ENCODE peak calls at places on chromosomes 6 and 20, in six cellular contexts. One of them, this sample, is unnamed.

GRCh38 chr20:43844778-43845614 is 69.7 kb upstream of the TOX2 start:
- DNase-seq in stimulated activated CD8-positive, alpha-beta memory T cell treated with anti-CD3 and anti-CD28 coated beads, Interleukin-7, amount 100 ng/mL, for 4 hours: no peak
- DNase-seq in Jurkat, Clone E6-1: no peak
- DNase-seq in HTR-8/SVneo: peak; percentile 80
- DNase-seq in nephron progenitor cell: no peak
- DNase-seq in AG04450: peak; percentile 63
- DNase-seq in this sample: peak; percentile 61

GRCh38 chr6:2503816-2504494 is 246.8 kb downstream of the MYLK4 start:
- DNase-seq in stimulated activated CD8-positive, alpha-beta memory T cell treated with anti-CD3 and anti-CD28 coated beads, Interleukin-7, amount 100 ng/mL, for 4 hours: no peak
- DNase-seq in Jurkat, Clone E6-1: no peak
- DNase-seq in HTR-8/SVneo: peak; percentile 44
- DNase-seq in nephron progenitor cell: no peak
- DNase-seq in AG04450: no peak
- DNase-seq in this sample: no peak

GRCh38 chr20:5268449-5268848 is 48.3 kb downstream of the PROKR2 start:
- DNase-seq in stimulated activated CD8-positive, alpha-beta memory T cell treated with anti-CD3 and anti-CD28 coated beads, Interleukin-7, amount 100 ng/mL, for 4 hours: no peak
- DNase-seq in Jurkat, Clone E6-1: no peak
- DNase-seq in HTR-8/SVneo: no peak
- DNase-seq in nephron progenitor cell: no peak
- DNase-seq in AG04450: no peak
- DNase-seq in this sample: no peak

GRCh38 chr6:107624541-107624940 is 134.6 kb downstream of the SOBP start:
- DNase-seq in stimulated activated CD8-positive, alpha-beta memory T cell treated with anti-CD3 and anti-CD28 coated beads, Interleukin-7, amount 100 ng/mL, for 4 hours: no peak
- DNase-seq in Jurkat, Clone E6-1: no peak
- DNase-seq in HTR-8/SVneo: peak; percentile 9
- DNase-seq in nephron progenitor cell: no peak
- DNase-seq in AG04450: no peak
- DNase-seq in this sample: no peak

GRCh38 chr20:25292176-25292891 is 44.4 kb downstream of the PYGB start:
- DNase-seq in stimulated activated CD8-positive, alpha-beta memory T cell treated with anti-CD3 and anti-CD28 coated beads, Interleukin-7, amount 100 ng/mL, for 4 hours: no peak
- DNase-seq in Jurkat, Clone E6-1: no peak
- DNase-seq in HTR-8/SVneo: no peak
- DNase-seq in nephron progenitor cell: no peak
- DNase-seq in AG04450: no peak
- DNase-seq in this sample: no peak

GRCh38 chr20:25552977-25553376 is 32.4 kb downstream of the NINL start:
- DNase-seq in stimulated activated CD8-positive, alpha-beta memory T cell treated with anti-CD3 and anti-CD28 coated beads, Interleukin-7, amount 100 ng/mL, for 4 hours: no peak
- DNase-seq in Jurkat, Clone E6-1: no peak
- DNase-seq in HTR-8/SVneo: no peak
- DNase-seq in nephron progenitor cell: no peak
- DNase-seq in AG04450: no peak
- DNase-seq in this sample: no peak

GRCh38 chr20:59219206-59219605 is 55.6 kb downstream of the ZNF831 start:
- DNase-seq in stimulated activated CD8-positive, alpha-beta memory T cell treated with anti-CD3 and anti-CD28 coated beads, Interleukin-7, amount 100 ng/mL, for 4 hours: no peak
- DNase-seq in Jurkat, Clone E6-1: no peak
- DNase-seq in HTR-8/SVneo: no peak
- DNase-seq in nephron progenitor cell: no peak
- DNase-seq in AG04450: no peak
- DNase-seq in this sample: no peak

GRCh38 chr6:148771212-148771601 is 24.4 kb downstream of the UST start:
- DNase-seq in stimulated activated CD8-positive, alpha-beta memory T cell treated with anti-CD3 and anti-CD28 coated beads, Interleukin-7, amount 100 ng/mL, for 4 hours: no peak
- DNase-seq in Jurkat, Clone E6-1: peak; percentile 71
- DNase-seq in HTR-8/SVneo: no peak
- DNase-seq in nephron progenitor cell: no peak
- DNase-seq in AG04450: no peak
- DNase-seq in this sample: no peak

GRCh38 chr20:19816386-19816785 is 58.3 kb downstream of the RIN2 start:
- DNase-seq in stimulated activated CD8-positive, alpha-beta memory T cell treated with anti-CD3 and anti-CD28 coated beads, Interleukin-7, amount 100 ng/mL, for 4 hours: no peak
- DNase-seq in Jurkat, Clone E6-1: no peak
- DNase-seq in HTR-8/SVneo: no peak
- DNase-seq in nephron progenitor cell: no peak
- DNase-seq in AG04450: no peak
- DNase-seq in this sample: no peak

GRCh38 chr20:63134201-63134612 is 81.7 kb downstream of the YTHDF1 start:
- DNase-seq in stimulated activated CD8-positive, alpha-beta memory T cell treated with anti-CD3 and anti-CD28 coated beads, Interleukin-7, amount 100 ng/mL, for 4 hours: no peak
- DNase-seq in Jurkat, Clone E6-1: no peak
- DNase-seq in HTR-8/SVneo: no peak
- DNase-seq in nephron progenitor cell: peak; percentile 31
- DNase-seq in AG04450: no peak
- DNase-seq in this sample: no peak

GRCh38 chr6:131101911-131102680 is 33.2 kb upstream of the AKAP7 start:
- DNase-seq in stimulated activated CD8-positive, alpha-beta memory T cell treated with anti-CD3 and anti-CD28 coated beads, Interleukin-7, amount 100 ng/mL, for 4 hours: no peak
- DNase-seq in Jurkat, Clone E6-1: no peak
- DNase-seq in HTR-8/SVneo: no peak
- DNase-seq in nephron progenitor cell: no peak
- DNase-seq in AG04450: peak; percentile 4
- DNase-seq in this sample: no peak

GRCh38 chr6:116370328-116370716 is 425 bp upstream of the DSE start:
- DNase-seq in stimulated activated CD8-positive, alpha-beta memory T cell treated with anti-CD3 and anti-CD28 coated beads, Interleukin-7, amount 100 ng/mL, for 4 hours: no peak
- DNase-seq in Jurkat, Clone E6-1: no peak
- DNase-seq in HTR-8/SVneo: no peak
- DNase-seq in nephron progenitor cell: no peak
- DNase-seq in AG04450: no peak
- DNase-seq in this sample: no peak

This sample was measured in glomerular endothelial cell.